ENCODE peak calls at places on chromosome 10, in eight cellular contexts. C, T, S, P, U, Y, G and J are unnamed samples.

GRCh38 chr10:34581871-34582532 is 233.1 kb downstream of the PARD3 start:
- DNase-seq in G (no peak), Y (no peak), U (no peak), C (no peak), T (no peak), S (no peak), P (peak), J (no peak)

GRCh38 chr10:69751216-69751615 is 50.5 kb upstream of the COL13A1 start:
- DNase-seq in C (no peak), S (no peak), G (no peak), U (no peak), Y (no peak), P (no peak), T (no peak), J (no peak)

GRCh38 chr10:113131611-113132330 is 181.7 kb downstream of the TCF7L2 start:
- DNase-seq in T (no peak), G (no peak), Y (no peak), P (peak), S (no peak), U (no peak), C (no peak), J (no peak)

GRCh38 chr10:49034925-49035324 is 80.4 kb downstream of the VSTM4 start:
- DNase-seq in C (no peak), Y (no peak), P (no peak), S (no peak), G (no peak), T (no peak), U (no peak), J (no peak)

GRCh38 chr10:74949024-74949423 is 122.6 kb downstream of the KAT6B start:
- DNase-seq in P (no peak), T (no peak), S (no peak), Y (no peak), U (no peak), C (no peak), G (no peak), J (no peak)

GRCh38 chr10:63166742-63167258 is 33.7 kb downstream of the NRBF2 start:
- DNase-seq in Y (peak), T (peak), G (no peak), P (peak), S (no peak), C (peak), U (peak), J (no peak)

GRCh38 chr10:1183033-1183396 is 126.8 kb downstream of the WDR37 start:
- DNase-seq in P (no peak), S (no peak), G (no peak), Y (no peak), C (no peak), U (no peak), T (no peak), J (no peak)

GRCh38 chr10:51368943-51369342 is 294.7 kb downstream of the PRKG1 start:
- DNase-seq in G (no peak), T (no peak), C (no peak), U (no peak), P (no peak), Y (no peak), S (no peak), J (no peak)

GRCh38 chr10:29734640-29734979 is 99.8 kb upstream of the SVIL start:
- DNase-seq in U (no peak), Y (no peak), C (no peak), S (no peak), G (no peak), P (no peak), T (no peak), J (no peak)

GRCh38 chr10:77506517-77506916 is 131.1 kb downstream of the KCNMA1 start:
- DNase-seq in Y (no peak), U (no peak), T (no peak), P (no peak), S (no peak), C (no peak), G (no peak), J (no peak)

GRCh38 chr10:79073784-79074432 is 5.1 kb downstream of the ZMIZ1 start:
- DNase-seq in P (peak), Y (no peak), U (no peak), T (no peak), S (no peak), G (no peak), C (peak), J (no peak)

GRCh38 chr10:58638406-58638805 is 125.7 kb downstream of the BICC1 start:
- DNase-seq in G (no peak), S (no peak), P (no peak), U (no peak), T (no peak), Y (peak), C (no peak), J (no peak)

GRCh38 chr10:62560207-62560819 is 186.1 kb downstream of the ZNF365 start:
- DNase-seq in G (no peak), T (no peak), S (no peak), P (no peak), U (no peak), Y (no peak), C (no peak), J (no peak)

GRCh38 chr10:99660662-99661369 is 1.5 kb downstream of the ENTPD7 start:
- DNase-seq in G (no peak), P (peak), T (no peak), C (no peak), S (no peak), U (no peak), Y (no peak), J (no peak)

GRCh38 chr10:116278832-116279231 is 5.8 kb upstream of the GFRA1 start:
- DNase-seq in U (no peak), S (no peak), Y (no peak), T (no peak), P (no peak), C (no peak), G (no peak), J (no peak)

GRCh38 chr10:36473122-36473521 is 652.3 kb upstream of the ANKRD30A start:
- DNase-seq in U (no peak), T (no peak), C (no peak), S (no peak), P (no peak), Y (no peak), G (no peak), J (no peak)

GRCh38 chr10:17021661-17022060 is 108.0 kb downstream of the CUBN start:
- DNase-seq in T (no peak), C (no peak), S (no peak), Y (no peak), G (no peak), P (no peak), U (no peak), J (no peak)

GRCh38 chr10:96651998-96652431 is 65.2 kb upstream of the TM9SF3 start:
- DNase-seq in G (no peak), T (no peak), U (no peak), C (no peak), P (no peak), S (no peak), Y (no peak), J (peak)

GRCh38 chr10:78165617-78166016 is 132.0 kb downstream of the RPS24 start:
- DNase-seq in P (no peak), G (no peak), T (no peak), Y (no peak), U (peak), C (peak), S (no peak), J (no peak)

GRCh38 chr10:80182986-80183385 is 22.4 kb downstream of the ANXA11 start:
- DNase-seq in Y (no peak), T (no peak), C (no peak), U (no peak), G (no peak), P (no peak), S (no peak), J (no peak)

GRCh38 chr10:17003151-17003550 is 126.5 kb downstream of the CUBN start:
- DNase-seq in C (no peak), G (no peak), T (peak), Y (no peak), P (peak), S (no peak), U (no peak), J (peak)

GRCh38 chr10:62121197-62121550 is 147.5 kb downstream of the RTKN2 start:
- DNase-seq in U (no peak), G (no peak), Y (no peak), C (no peak), P (peak), T (no peak), S (no peak), J (no peak)

GRCh38 chr10:13528138-13528874 is 508 bp downstream of the BEND7 start:
- DNase-seq in P (peak), T (no peak), C (peak), U (no peak), S (no peak), Y (peak), G (no peak), J (no peak)